ENCODE peak calls at places on chromosomes 13 and 19, in five cellular contexts. J, E, W, S and B are unnamed samples.

GRCh38 chr19:4525563-4526002 is 7.3 kb upstream of the PLIN4 start:
- DNase-seq in J (no peak), E (no peak), W (no peak), S (no peak), B (no peak)

GRCh38 chr13:90246946-90247345 is 1100.5 kb upstream of the MIR17HG start:
- DNase-seq in J (no peak), E (no peak), W (no peak), S (no peak), B (no peak)

GRCh38 chr13:107351305-107351704 is 783.4 kb upstream of the ARGLU1 start:
- DNase-seq in J (no peak), E (peak; percentile 62), W (no peak), S (no peak), B (no peak)

GRCh38 chr13:98293103-98293502 is 116.0 kb upstream of the RNF113B start:
- DNase-seq in J (no peak), E (no peak), W (no peak), S (no peak), B (no peak)

GRCh38 chr19:40756502-40757110 is 5.6 kb downstream of the SNRPA start:
- DNase-seq in J (no peak), E (no peak), W (no peak), S (no peak), B (no peak)

GRCh38 chr13:94246495-94246894 is 233.0 kb downstream of the DCT start:
- DNase-seq in J (no peak), E (no peak), W (no peak), S (no peak), B (no peak)

GRCh38 chr19:45160870-45161714 is at the start of gene NKPD1:
- DNase-seq in J (no peak), E (no peak), W (peak; percentile 44), S (no peak), B (no peak)

GRCh38 chr19:38899447-38900219 is at the start of the genes NFKBIB and SIRT2:
- DNase-seq in J (peak; percentile 100), E (peak; percentile 99), W (peak; percentile 96), S (peak; percentile 99), B (peak; percentile 96)

GRCh38 chr19:40154121-40154680 is 37.0 kb upstream of the MAP3K10 start:
- DNase-seq in J (no peak), E (no peak), W (no peak), S (no peak), B (no peak)

GRCh38 chr19:7869453-7869909 is 4.7 kb downstream of the PRR36 start:
- DNase-seq in J (peak; percentile 34), E (peak; percentile 28), W (no peak), S (peak; percentile 84), B (peak; percentile 79)

GRCh38 chr19:3250675-3251074 is 26.2 kb downstream of the CELF5 start:
- DNase-seq in J (no peak), E (no peak), W (no peak), S (peak; percentile 59), B (peak; percentile 28)

GRCh38 chr13:48448285-48448962 is 35.5 kb upstream of the LPAR6 start:
- DNase-seq in J (no peak), E (no peak), W (no peak), S (no peak), B (no peak)

GRCh38 chr13:98925949-98926348 is 51.9 kb downstream of the DOCK9 start:
- DNase-seq in J (no peak), E (no peak), W (no peak), S (no peak), B (no peak)

GRCh38 chr19:1854542-1855039 is 6.3 kb upstream of the REXO1 start:
- DNase-seq in J (no peak), E (no peak), W (no peak), S (no peak), B (peak; percentile 39)

GRCh38 chr13:110270507-110270906 is 36.5 kb downstream of the COL4A1 start:
- DNase-seq in J (no peak), E (no peak), W (no peak), S (no peak), B (no peak)

GRCh38 chr19:1790054-1790762 is 21.9 kb downstream of the ATP8B3 start:
- DNase-seq in J (no peak), E (no peak), W (no peak), S (no peak), B (no peak)

GRCh38 chr19:37719927-37720265 is 335 bp upstream of the ZNF607 start:
- DNase-seq in J (no peak), E (no peak), W (no peak), S (no peak), B (no peak)

GRCh38 chr13:52738719-52739467 is 727 bp downstream of the CNMD start:
- DNase-seq in J (no peak), E (no peak), W (peak; percentile 63), S (peak; percentile 75), B (peak; percentile 78)

GRCh38 chr13:58946274-58946673 is 1217.5 kb downstream of the DIAPH3 start:
- DNase-seq in J (no peak), E (no peak), W (no peak), S (no peak), B (no peak)

GRCh38 chr13:31044658-31045620 is 112.5 kb downstream of the TEX26 start:
- DNase-seq in J (no peak), E (no peak), W (no peak), S (no peak), B (no peak)

GRCh38 chr19:33610588-33610987 is 11.2 kb upstream of the CHST8 start:
- DNase-seq in J (no peak), E (no peak), W (no peak), S (no peak), B (no peak)

GRCh38 chr13:98507060-98507797 is 69.7 kb downstream of the STK24 start:
- DNase-seq in J (no peak), E (no peak), W (no peak), S (no peak), B (no peak)

GRCh38 chr13:109226631-109227030 is 559.8 kb downstream of the IRS2 start:
- DNase-seq in J (no peak), E (no peak), W (no peak), S (no peak), B (no peak)

GRCh38 chr19:58395979-58396627 is 647 bp downstream of the RNF225 start:
- DNase-seq in J (no peak), E (no peak), W (no peak), S (no peak), B (no peak)

GRCh38 chr19:56066152-56067023 is 54.7 kb downstream of the ZNF787 start:
- DNase-seq in J (peak; percentile 35), E (peak; percentile 19), W (peak; percentile 71), S (peak; percentile 84), B (peak; percentile 84)

GRCh38 chr19:4831351-4832340 is at the start of gene TICAM1:
- DNase-seq in J (peak; percentile 70), E (peak; percentile 65), W (no peak), S (peak; percentile 85), B (peak; percentile 40)

GRCh38 chr13:23966691-23967615 is 69.7 kb upstream of the C1QTNF9B start:
- DNase-seq in J (no peak), E (peak; percentile 15), W (no peak), S (peak; percentile 48), B (no peak)

GRCh38 chr13:23506821-23507210 is 63.4 kb upstream of the TNFRSF19 start:
- DNase-seq in J (no peak), E (peak; percentile 98), W (no peak), S (no peak), B (peak; percentile 8)

GRCh38 chr13:103716689-103717088 is 650.5 kb upstream of the SLC10A2 start:
- DNase-seq in J (no peak), E (no peak), W (no peak), S (no peak), B (no peak)

DNA sequence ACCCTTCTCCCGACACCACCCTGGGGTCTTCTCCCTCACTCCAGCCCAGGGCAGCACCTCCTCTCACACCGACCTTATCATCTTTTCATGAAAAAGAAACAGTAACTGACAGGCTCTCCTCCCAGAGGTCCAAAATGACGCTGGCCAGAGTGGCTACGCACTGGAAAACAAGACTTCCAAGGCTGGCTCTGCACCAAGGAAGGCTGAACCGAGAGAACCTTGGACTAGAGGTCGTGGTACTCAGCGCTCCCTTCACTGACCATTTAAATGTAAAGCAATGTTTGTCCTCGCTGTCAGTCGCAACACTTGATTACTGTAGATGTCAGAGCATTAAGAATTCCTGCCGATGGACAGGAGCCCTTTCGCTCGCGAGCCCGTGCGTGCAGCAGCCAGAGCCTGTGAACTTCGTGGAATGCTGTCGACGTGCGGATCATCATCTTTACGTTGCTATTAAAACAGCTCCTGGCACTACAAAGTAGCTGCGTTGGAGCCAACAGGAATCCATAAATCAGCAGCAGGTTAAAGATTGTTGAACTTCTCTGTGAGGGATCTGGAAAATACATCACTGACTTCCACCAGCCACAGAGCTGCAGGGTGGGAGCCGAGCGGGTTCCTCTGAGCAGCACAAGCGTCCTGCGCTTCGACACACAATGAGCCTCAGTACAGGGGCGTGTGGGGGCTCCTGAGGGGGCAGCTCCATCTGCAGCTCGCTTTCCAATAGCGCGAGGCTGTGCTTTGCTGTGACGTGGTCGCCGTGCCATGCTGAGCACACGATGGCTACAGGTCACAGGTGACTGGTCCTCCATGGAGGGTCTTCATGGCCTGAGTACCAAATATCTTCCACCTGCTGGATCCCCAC is 125.4 kb upstream of the MCF2L start:
- DNase-seq in J (no peak), E (no peak), W (no peak), S (no peak), B (no peak)
- TF ChIP-seq CTCF in J (no peak), E (no peak), W (no peak), S (no peak), B (no peak)

GRCh38 chr19:48814895-48815294 is 4.1 kb upstream of the BCAT2 start:
- DNase-seq in J (no peak), E (no peak), W (no peak), S (no peak), B (no peak)

GRCh38 chr19:48818234-48818823 is 7.5 kb upstream of the BCAT2 start:
- DNase-seq in J (no peak), E (no peak), W (no peak), S (no peak), B (no peak)

GRCh38 chr19:48817585-48818124 is 6.8 kb upstream of the BCAT2 start:
- DNase-seq in J (no peak), E (no peak), W (no peak), S (no peak), B (no peak)

GRCh38 chr19:48813123-48813911 is 2.5 kb upstream of the BCAT2 start:
- DNase-seq in J (no peak), E (no peak), W (no peak), S (peak; percentile 25), B (no peak)

GRCh38 chr19:48815870-48816501 is 5.2 kb upstream of the BCAT2 start:
- DNase-seq in J (peak; percentile 80), E (peak; percentile 43), W (no peak), S (peak; percentile 48), B (no peak)
- TF ChIP-seq CTCF in J (peak; percentile 36), E (no peak), W (peak; percentile 31), S (no peak), B (no peak)

DNA sequence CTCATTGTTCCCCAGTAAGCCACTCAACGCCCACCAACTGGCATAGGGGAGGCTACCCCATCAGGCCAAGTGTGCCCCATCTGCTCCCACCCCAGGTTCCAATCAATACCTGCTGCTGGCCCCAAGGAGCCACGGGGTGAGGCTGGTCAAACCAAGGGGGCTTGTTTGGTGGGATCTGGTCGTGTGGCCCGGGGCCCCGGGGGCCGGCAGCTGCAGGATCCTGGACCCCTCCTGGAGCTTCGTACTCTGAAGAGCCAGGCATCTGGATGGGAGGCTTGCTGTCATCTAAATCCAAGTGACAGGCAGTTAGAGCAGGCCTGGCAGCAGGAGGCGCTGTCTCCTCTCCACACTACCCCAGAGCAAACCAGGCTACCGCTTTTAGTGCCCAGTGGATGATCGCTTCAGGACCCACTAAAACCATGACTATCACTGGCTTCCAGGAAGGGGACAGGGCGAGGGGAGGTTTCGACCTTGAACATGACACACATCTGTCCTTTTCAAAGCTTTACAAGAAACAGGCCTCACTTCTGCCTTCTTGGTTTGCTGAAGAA is 14.2 kb downstream of the CHERP start:
- DNase-seq in J (no peak), E (no peak), W (no peak), S (no peak), B (peak; percentile 24)
- TF ChIP-seq CTCF in J (no peak), E (peak; percentile 25), W (peak; percentile 31), S (peak; percentile 39), B (peak; percentile 15)

GRCh38 chr19:14746891-14747290 is 31.5 kb downstream of the ADGRE2 start:
- DNase-seq in J (no peak), E (no peak), W (no peak), S (no peak), B (no peak)
- TF ChIP-seq CTCF in J (no peak), E (no peak), W (no peak), S (no peak), B (no peak)